ENCODE peak calls at places on chromosome 5, in seven cellular contexts. J is activated CD8-positive, alpha-beta memory T cell treated with anti-CD3 and anti-CD28 coated beads, Interleukin-2, amount 10 ng/mL, durations not matched to agents 7 days and 5 days; H is germinal center; P is RKO; O is upper lobe of right lung; I is activated CD4-positive, alpha-beta T cell treated with anti-CD3 and anti-CD28 coated beads for 4 hours; M is CD8-positive, alpha-beta memory T cell. Y is an unnamed sample.

GRCh38 chr5:151480384-151480783 is 33.0 kb downstream of the SLC36A1 start:
- DNase-seq in J (no peak), H (no peak), P (no peak), O (no peak), I (no peak), M (no peak), Y (no peak)

GRCh38 chr5:33816791-33817190 is 75.0 kb downstream of the ADAMTS12 start:
- DNase-seq in J (no peak), H (no peak), P (no peak), O (no peak), I (no peak), M (no peak), Y (no peak)

GRCh38 chr5:72394688-72395087 is 74.5 kb downstream of the PTCD2 start:
- DNase-seq in J (no peak), H (no peak), P (peak), O (no peak), I (no peak), M (no peak), Y (no peak)

GRCh38 chr5:140823475-140823874 is 2.1 kb downstream of the PCDHA5 start:
- DNase-seq in J (no peak), H (no peak), P (no peak), O (no peak), I (no peak), M (no peak), Y (no peak)

GRCh38 chr5:145465487-145466263 is 369.5 kb downstream of the PRELID2 start:
- DNase-seq in J (no peak), H (no peak), P (no peak), O (no peak), I (no peak), M (no peak), Y (no peak)

GRCh38 chr5:95809414-95809960 is 13.0 kb downstream of the GLRX start:
- DNase-seq in J (no peak), H (no peak), P (no peak), O (no peak), I (no peak), M (no peak), Y (no peak)

GRCh38 chr5:138963763-138964371 is 88.7 kb upstream of the LRRTM2 start:
- DNase-seq in J (no peak), H (no peak), P (no peak), O (peak), I (no peak), M (no peak), Y (no peak)

GRCh38 chr5:158695595-158696330 is 404.0 kb downstream of the EBF1 start:
- DNase-seq in J (peak), H (peak), P (peak), O (peak), I (peak), M (peak), Y (peak)

GRCh38 chr5:140321796-140322195 is 18.9 kb upstream of the PFDN1 start:
- DNase-seq in J (no peak), H (no peak), P (no peak), O (peak), I (no peak), M (no peak), Y (no peak)

GRCh38 chr5:168311061-168311566 is 19.7 kb downstream of the WWC1 start:
- DNase-seq in J (no peak), H (no peak), P (no peak), O (no peak), I (no peak), M (no peak), Y (no peak)

Y was measured in NCI-H2171.